ENCODE peak calls at places on chromosomes 16 and 17, in six cellular contexts. E, Y, N, W, C and K are unnamed samples. For H3K4me1, the result is how much of the 10 kb centered on the place peaks cover.

GRCh38 chr17:28720247-28720996 is 637 bp downstream of the RPL23A start:
- DNase-seq in E (no peak), Y (no peak), N (no peak), W (no peak), C (peak), K (no peak)

GRCh38 chr17:20280832-20281231 is 186.5 kb downstream of the LGALS9B start:
- DNase-seq in E (no peak), Y (no peak), N (no peak), W (no peak), C (no peak), K (no peak)

GRCh38 chr17:31216053-31216751 is 80.8 kb downstream of the OMG start:
- DNase-seq in E (no peak), Y (peak), N (peak), W (no peak), C (peak), K (no peak)

GRCh38 chr17:19387921-19388521 is 1.0 kb upstream of the MFAP4 start:
- DNase-seq in E (no peak), Y (peak), N (peak), W (no peak), C (peak), K (no peak)

GRCh38 chr16:83136924-83137323 is 510.2 kb downstream of the CDH13 start:
- DNase-seq in E (no peak), Y (no peak), N (peak), W (no peak), C (peak), K (no peak)

GRCh38 chr17:63442549-63443035 is 3.5 kb downstream of the CYB561 start:
- DNase-seq in E (no peak), Y (no peak), N (no peak), W (no peak), C (peak), K (peak)

GRCh38 chr17:81815646-81815985 is 11.7 kb downstream of the GCGR start:
- DNase-seq in E (no peak), Y (no peak), N (peak), W (no peak), C (no peak), K (no peak)

GRCh38 chr17:33520404-33521032 is 227.4 kb upstream of the ASIC2 start:
- DNase-seq in E (no peak), Y (no peak), N (peak), W (peak), C (no peak), K (peak)

GRCh38 chr17:34981538-34982241 is 1.4 kb downstream of the LIG3 start:
- DNase-seq in E (no peak), Y (peak), N (peak), W (no peak), C (peak), K (no peak)

GRCh38 chr17:1592751-1593629 is 30.4 kb upstream of the PITPNA start:
- DNase-seq in E (no peak), Y (no peak), N (peak), W (no peak), C (peak), K (peak)

GRCh38 chr17:41629826-41630670 is 5.7 kb upstream of the KRT17 start:
- DNase-seq in E (peak), Y (no peak), N (peak), W (no peak), C (peak), K (peak)

GRCh38 chr17:21394265-21394664 is 18.1 kb downstream of the KCNJ12 start:
- DNase-seq in E (no peak), Y (no peak), N (no peak), W (no peak), C (no peak), K (no peak)

GRCh38 chr16:81939164-81940067 is 71.9 kb downstream of the SDR42E1 start:
- DNase-seq in E (no peak), Y (peak), N (peak), W (peak), C (no peak), K (no peak)

GRCh38 chr16:7231762-7232161 is 100.9 kb upstream of the RBFOX1 start:
- DNase-seq in E (no peak), Y (no peak), N (no peak), W (no peak), C (no peak), K (no peak)

GRCh38 chr17:69575346-69575761 is 160.9 kb downstream of the MAP2K6 start:
- DNase-seq in E (no peak), Y (peak), N (no peak), W (no peak), C (no peak), K (no peak)

GRCh38 chr16:31360296-31360695 is 5.3 kb downstream of the ITGAX start:
- DNase-seq in E (peak), Y (no peak), N (no peak), W (no peak), C (no peak), K (peak)

GRCh38 chr17:6387858-6388257 is 47.1 kb downstream of the AIPL1 start:
- DNase-seq in E (no peak), Y (no peak), N (no peak), W (peak), C (no peak), K (no peak)

GRCh38 chr17:18138065-18138749 is 29.7 kb downstream of the MYO15A start:
- DNase-seq in E (no peak), Y (no peak), N (no peak), W (no peak), C (no peak), K (no peak)

GRCh38 chr16:81457326-81458133 is 12.9 kb downstream of the CMIP start:
- DNase-seq in E (no peak), Y (peak), N (peak), W (no peak), C (peak), K (peak)

GRCh38 chr16:6031567-6031966 is 934.0 kb upstream of the EEF2KMT start:
- DNase-seq in E (no peak), Y (no peak), N (no peak), W (no peak), C (no peak), K (no peak)

GRCh38 chr17:33140413-33141099 is 148.9 kb downstream of the SPACA3 start:
- DNase-seq in E (no peak), Y (no peak), N (no peak), W (no peak), C (no peak), K (no peak)

GRCh38 chr17:48577946-48578615 is at the start of gene HOXB4:
- DNase-seq in E (peak), Y (peak), N (peak), W (no peak), C (no peak), K (peak)

GRCh38 chr17:19812407-19812806 is 55.3 kb downstream of the ULK2 start:
- DNase-seq in E (no peak), Y (no peak), N (no peak), W (no peak), C (no peak), K (no peak)

GRCh38 chr16:66899945-66900688 is 18.6 kb downstream of the CDH16 start:
- DNase-seq in E (peak), Y (peak), N (peak), W (peak), C (peak), K (peak)

GRCh38 chr16:77905356-77905920 is 116.9 kb upstream of the CLEC3A start:
- DNase-seq in E (no peak), Y (no peak), N (no peak), W (no peak), C (no peak), K (no peak)

GRCh38 chr17:54736573-54736972 is 164.1 kb upstream of the TOM1L1 start:
- DNase-seq in E (no peak), Y (no peak), N (no peak), W (no peak), C (no peak), K (no peak)

GRCh38 chr16:2501938-2502900 is 11.5 kb upstream of the ATP6V0C start:
- DNase-seq in E (no peak), Y (no peak), N (no peak), W (no peak), C (peak), K (no peak)

GRCh38 chr16:89473791-89474414 is 16.5 kb downstream of the ANKRD11 start:
- DNase-seq in E (peak), Y (peak), N (peak), W (no peak), C (peak), K (no peak)

GRCh38 chr17:45408611-45409421 is 23.9 kb downstream of the ARHGAP27 start:
- DNase-seq in E (no peak), Y (no peak), N (peak), W (no peak), C (peak), K (no peak)

DNA sequence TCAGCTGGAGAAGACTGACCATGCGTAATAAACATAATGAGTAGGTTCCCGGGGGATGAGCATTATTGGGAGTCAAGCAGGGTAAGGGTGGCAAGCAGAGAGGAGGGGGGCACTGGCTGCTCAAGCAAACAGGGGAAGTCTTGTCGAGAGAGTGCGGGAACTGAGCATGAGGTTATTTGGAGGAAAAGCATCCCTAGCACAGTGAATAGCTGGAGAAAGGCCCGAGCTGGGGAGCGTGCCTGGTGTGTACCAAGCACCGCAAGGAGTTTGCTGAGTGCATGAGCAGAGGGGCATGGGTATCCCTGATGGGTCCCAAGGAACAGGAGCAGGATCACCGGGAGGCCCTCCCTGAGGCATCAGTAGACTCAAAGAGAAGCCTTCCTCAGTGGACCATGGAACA is 17.2 kb downstream of the CYTH1 start:
- DNase-seq in E (no peak), Y (no peak), N (no peak), W (no peak), C (no peak), K (no peak)
- H3K4me1 ChIP-seq in E (half or more), Y (under half), N (under half), W (under half), C (under half), K (under half)

GRCh38 chr16:62642677-62643076 is 606.4 kb upstream of the CDH8 start:
- DNase-seq in E (no peak), Y (no peak), N (no peak), W (no peak), C (no peak), K (no peak)

GRCh38 chr16:62638964-62639861 is 603.0 kb upstream of the CDH8 start:
- DNase-seq in E (no peak), Y (no peak), N (no peak), W (no peak), C (no peak), K (no peak)

GRCh38 chr16:62644030-62644812 is 608.0 kb upstream of the CDH8 start:
- DNase-seq in E (peak), Y (no peak), N (no peak), W (no peak), C (no peak), K (no peak)

GRCh38 chr16:62639890-62640289 is 603.7 kb upstream of the CDH8 start:
- DNase-seq in E (no peak), Y (no peak), N (no peak), W (no peak), C (no peak), K (no peak)

DNA sequence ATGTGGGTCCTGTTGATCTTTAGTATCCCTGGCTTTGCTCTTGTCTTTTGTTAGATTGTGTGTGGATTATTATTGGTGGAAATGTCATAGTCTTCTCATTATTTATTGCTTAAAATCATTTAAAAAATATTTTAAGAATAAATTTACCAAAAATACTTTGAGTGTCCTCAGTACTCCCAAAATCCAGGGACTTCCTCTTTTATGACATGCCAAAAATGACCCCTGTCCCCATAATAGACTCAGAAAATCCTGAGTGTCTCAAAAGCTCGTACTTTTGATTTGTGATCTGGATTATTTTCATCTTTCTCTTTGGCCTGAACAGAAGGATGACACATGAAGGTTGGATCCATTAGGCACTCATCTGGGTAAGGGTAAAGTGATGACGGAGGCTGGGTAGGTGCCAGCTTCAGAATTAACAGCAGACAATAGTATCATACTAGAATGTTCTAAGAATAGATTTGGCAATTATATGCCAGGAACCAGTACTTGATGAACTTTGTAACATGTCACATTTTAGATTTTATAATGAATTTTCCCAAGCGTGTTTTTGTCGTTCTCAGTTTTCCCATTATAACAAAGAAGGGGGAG is 602.2 kb upstream of the CDH8 start:
- DNase-seq in E (no peak), Y (no peak), N (no peak), W (no peak), C (no peak), K (no peak)
- H3K4me1 ChIP-seq in E (under half), Y (under half), N (under half), W (under half), C (under half), K (under half)

GRCh38 chr17:3030096-3030495 is 33.3 kb downstream of the OR1D5 start:
- DNase-seq in E (peak), Y (peak), N (no peak), W (peak), C (peak), K (peak)

GRCh38 chr17:3034578-3034920 is 28.9 kb downstream of the OR1D5 start:
- DNase-seq in E (no peak), Y (no peak), N (no peak), W (peak), C (no peak), K (no peak)

GRCh38 chr17:3033248-3033640 is 30.2 kb downstream of the OR1D5 start:
- DNase-seq in E (no peak), Y (no peak), N (no peak), W (peak), C (no peak), K (no peak)

GRCh38 chr17:3033741-3034577 is 29.4 kb downstream of the OR1D5 start:
- DNase-seq in E (no peak), Y (no peak), N (no peak), W (peak), C (no peak), K (peak)

DNA sequence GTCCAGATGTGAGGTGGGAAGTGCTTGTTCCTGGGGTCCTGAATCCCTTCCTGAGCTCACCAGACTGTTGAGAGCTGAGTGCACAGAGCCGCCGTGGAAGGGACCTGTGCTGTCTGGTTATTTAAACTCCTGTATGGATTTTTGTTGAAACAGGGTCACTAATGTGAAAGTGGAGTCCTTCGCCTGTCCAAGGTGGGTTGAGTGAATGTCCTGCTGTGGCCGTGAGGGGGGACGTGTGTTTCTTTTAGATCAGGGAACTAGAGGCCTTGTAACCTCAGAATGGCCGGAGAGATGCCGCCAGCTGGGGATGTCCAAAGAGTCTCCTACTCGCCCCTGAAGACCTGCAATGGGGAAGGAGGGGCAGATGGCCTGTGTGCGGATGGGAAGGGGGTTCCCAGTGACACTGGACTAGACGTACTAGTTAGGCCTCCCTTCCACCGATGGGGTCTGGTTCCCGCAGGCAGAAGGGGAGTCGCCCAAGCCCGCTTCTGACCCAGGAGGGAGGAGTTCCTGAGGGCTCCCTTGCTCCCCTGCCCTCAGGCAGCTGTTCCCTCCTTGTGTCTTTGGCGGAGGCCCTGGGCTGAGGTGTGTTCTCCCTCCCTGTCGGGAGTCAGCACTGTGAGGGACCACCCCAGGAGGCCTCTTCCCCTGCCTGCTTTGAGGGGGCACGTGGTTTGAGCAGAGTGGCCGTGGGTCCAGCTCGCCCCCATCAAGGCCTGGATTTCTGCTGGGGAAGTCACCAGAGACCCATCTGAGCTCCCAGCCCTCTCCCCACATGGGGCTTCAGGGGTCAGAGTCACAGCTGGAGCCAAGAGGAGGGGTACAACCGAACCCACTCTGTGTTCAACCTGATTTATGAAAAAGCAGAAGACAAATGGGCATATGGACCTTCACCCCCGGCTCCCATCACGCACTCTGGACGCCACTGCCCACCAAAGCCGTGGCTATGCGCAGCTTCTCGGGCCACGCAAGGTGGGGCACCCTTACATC is 30.9 kb downstream of the OR1D5 start:
- DNase-seq in E (no peak), Y (no peak), N (no peak), W (peak), C (no peak), K (no peak)
- H3K4me1 ChIP-seq in E (under half), Y (under half), N (under half), W (under half), C (under half), K (under half)

GRCh38 chr16:70711211-70711978 is 25.5 kb upstream of the MTSS2 start:
- DNase-seq in E (no peak), Y (no peak), N (no peak), W (no peak), C (no peak), K (no peak)
- H3K4me1 ChIP-seq in E (under half), Y (under half), N (under half), W (half or more), C (under half), K (under half)

GRCh38 chr16:16028311-16028999 is 79.0 kb downstream of the ABCC1 start:
- DNase-seq in E (no peak), Y (no peak), N (peak), W (no peak), C (no peak), K (peak)

GRCh38 chr16:16029431-16030011 is 80.1 kb downstream of the ABCC1 start:
- DNase-seq in E (no peak), Y (no peak), N (no peak), W (no peak), C (no peak), K (no peak)

GRCh38 chr16:16030449-16030848 is 81.0 kb downstream of the ABCC1 start:
- DNase-seq in E (no peak), Y (no peak), N (no peak), W (no peak), C (no peak), K (no peak)

GRCh38 chr16:16025214-16025968 is 76.0 kb downstream of the ABCC1 start:
- DNase-seq in E (no peak), Y (peak), N (no peak), W (peak), C (peak), K (peak)

DNA sequence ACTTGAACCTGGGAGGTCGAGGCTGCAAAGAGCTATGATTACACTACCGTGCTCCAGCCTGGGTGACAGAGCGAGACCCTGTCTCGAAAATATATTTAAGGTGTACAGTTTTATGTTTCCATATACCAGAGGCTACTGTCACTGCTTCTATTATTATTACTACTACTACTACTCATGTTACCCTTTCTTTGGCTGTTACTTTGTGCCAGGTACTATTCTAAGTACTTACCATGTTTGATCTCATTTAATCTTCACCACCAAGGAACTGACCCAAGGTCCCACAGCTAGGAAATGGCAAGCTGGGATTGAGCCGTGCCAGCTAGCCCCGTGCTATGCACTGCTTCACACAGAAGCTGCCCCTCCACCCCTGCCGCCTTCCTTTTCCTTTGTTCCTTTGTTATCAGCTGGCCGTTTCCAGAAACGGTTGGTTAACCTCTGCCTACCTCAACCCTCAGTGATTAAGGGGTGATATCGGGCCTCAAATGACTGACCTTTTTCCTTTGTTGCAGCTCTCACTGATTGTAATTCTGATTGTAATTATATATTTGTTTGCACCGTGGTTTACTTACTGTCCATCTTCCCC is 78.4 kb downstream of the ABCC1 start:
- DNase-seq in E (no peak), Y (no peak), N (peak), W (no peak), C (no peak), K (no peak)
- H3K4me1 ChIP-seq in E (under half), Y (under half), N (under half), W (under half), C (under half), K (under half)

GRCh38 chr16:49089533-49089932 is 192.1 kb downstream of the CBLN1 start:
- DNase-seq in E (no peak), Y (no peak), N (no peak), W (no peak), C (no peak), K (no peak)

GRCh38 chr16:49089039-49089438 is 192.6 kb downstream of the CBLN1 start:
- DNase-seq in E (no peak), Y (no peak), N (no peak), W (no peak), C (no peak), K (no peak)

GRCh38 chr16:49081556-49081955 is 200.1 kb downstream of the CBLN1 start:
- DNase-seq in E (no peak), Y (no peak), N (no peak), W (no peak), C (no peak), K (no peak)

GRCh38 chr16:49084628-49085390 is 196.8 kb downstream of the CBLN1 start:
- DNase-seq in E (no peak), Y (no peak), N (no peak), W (no peak), C (no peak), K (no peak)

DNA sequence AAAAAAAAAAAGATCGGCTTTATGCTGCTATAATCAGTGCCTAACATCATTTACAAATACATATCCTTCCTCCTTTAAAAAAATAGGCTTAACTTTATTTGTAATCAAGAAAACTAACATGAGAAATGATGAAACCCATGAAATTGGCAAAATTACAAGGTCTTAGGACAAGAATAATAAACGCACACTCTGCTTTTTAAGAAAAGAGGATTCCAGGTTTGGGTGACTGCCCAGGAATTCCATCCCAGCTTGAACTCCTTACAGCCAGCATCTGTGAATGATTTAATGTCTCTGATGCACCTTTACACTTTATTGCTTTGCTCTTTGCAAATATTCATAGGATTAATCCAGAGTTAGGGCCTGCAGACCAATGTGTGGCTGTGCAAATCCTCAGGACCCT is 195.9 kb downstream of the CBLN1 start:
- DNase-seq in E (no peak), Y (peak), N (no peak), W (no peak), C (no peak), K (no peak)
- H3K4me1 ChIP-seq in E (under half), Y (under half), N (under half), W (under half), C (under half), K (under half)